ENCODE peak calls at places on chromosomes 5 and 9, in five cellular contexts. Z is stimulated activated CD8-positive, alpha-beta memory T cell treated with anti-CD3 and anti-CD28 coated beads, Interleukin-12 subunit alpha, Interleukin-12 subunit beta, amount 100 ng/mL, for 1 hour; U is Right ventricle myocardium inferior; K is T-helper 9 cell; I is effector memory CD8-positive, alpha-beta T cell. M is an unnamed sample.

GRCh38 chr5:11037941-11038340 is 276.9 kb upstream of the DAP start:
- DNase-seq in Z (no peak), U (no peak), K (no peak), I (no peak), M (no peak)

GRCh38 chr5:127754259-127754658 is 51.1 kb downstream of the CCDC192 start:
- DNase-seq in Z (no peak), U (no peak), K (no peak), I (no peak), M (no peak)

GRCh38 chr9:34047864-34048729 is 590 bp downstream of the UBAP2 start:
- DNase-seq in Z (peak; percentile 35), U (no peak), K (peak; percentile 27), I (peak; percentile 20), M (no peak)

GRCh38 chr9:128422783-128423150 is 2.1 kb downstream of the CERCAM start:
- DNase-seq in Z (no peak), U (no peak), K (no peak), I (no peak), M (no peak)

GRCh38 chr5:180336234-180337020 is 16.7 kb downstream of the GFPT2 start:
- DNase-seq in Z (no peak), U (no peak), K (no peak), I (no peak), M (no peak)

GRCh38 chr5:108255468-108255867 is 126.4 kb downstream of the FBXL17 start:
- DNase-seq in Z (no peak), U (no peak), K (no peak), I (no peak), M (no peak)

GRCh38 chr5:96004754-96005153 is 43.1 kb upstream of the ELL2 start:
- DNase-seq in Z (no peak), U (no peak), K (no peak), I (no peak), M (no peak)

GRCh38 chr5:117652001-117652639 is 1077.5 kb upstream of the SEMA6A start:
- DNase-seq in Z (no peak), U (no peak), K (no peak), I (no peak), M (no peak)

GRCh38 chr5:74017112-74017511 is 391.1 kb downstream of the ARHGEF28 start:
- DNase-seq in Z (no peak), U (no peak), K (no peak), I (no peak), M (no peak)

GRCh38 chr5:130747556-130747955 is 417.5 kb downstream of the HINT1 start:
- DNase-seq in Z (no peak), U (no peak), K (no peak), I (no peak), M (no peak)

GRCh38 chr5:154970759-154971158 is 29.9 kb downstream of the MRPL22 start:
- DNase-seq in Z (no peak), U (no peak), K (no peak), I (no peak), M (no peak)

GRCh38 chr9:34291019-34291418 is 38.0 kb downstream of the KIF24 start:
- DNase-seq in Z (no peak), U (no peak), K (no peak), I (no peak), M (no peak)

GRCh38 chr9:16352791-16353401 is 517.6 kb downstream of the BNC2 start:
- DNase-seq in Z (no peak), U (no peak), K (no peak), I (no peak), M (no peak)

GRCh38 chr5:91176288-91177016 is 206.7 kb downstream of the ARRDC3 start:
- DNase-seq in Z (no peak), U (no peak), K (no peak), I (no peak), M (no peak)

GRCh38 chr5:68928617-68929302 is 165.1 kb upstream of the SLC30A5 start:
- DNase-seq in Z (no peak), U (no peak), K (no peak), I (no peak), M (no peak)

GRCh38 chr9:130352081-130352480 is 86.5 kb downstream of the HMCN2 start:
- DNase-seq in Z (no peak), U (no peak), K (no peak), I (no peak), M (no peak)

GRCh38 chr5:141558150-141558549 is 60.6 kb downstream of the DIAPH1 start:
- DNase-seq in Z (no peak), U (no peak), K (no peak), I (no peak), M (no peak)

GRCh38 chr9:33466565-33467495 is 6.9 kb downstream of the NOL6 start:
- DNase-seq in Z (peak; percentile 57), U (peak; percentile 89), K (peak; percentile 79), I (peak; percentile 73), M (peak; percentile 70)

GRCh38 chr9:6305954-6306563 is 22.1 kb upstream of the TPD52L3 start:
- DNase-seq in Z (no peak), U (no peak), K (no peak), I (no peak), M (no peak)

GRCh38 chr9:26157411-26157810 is 479.2 kb upstream of the TUSC1 start:
- DNase-seq in Z (no peak), U (no peak), K (no peak), I (no peak), M (no peak)

GRCh38 chr9:80134487-80134886 is 562.7 kb downstream of the TLE4 start:
- DNase-seq in Z (no peak), U (no peak), K (no peak), I (no peak), M (peak; percentile 24)

GRCh38 chr5:10503997-10504761 is 59.7 kb upstream of the ANKRD33B start:
- DNase-seq in Z (no peak), U (no peak), K (no peak), I (no peak), M (no peak)

GRCh38 chr5:176784218-176785165 is 25.9 kb upstream of the UNC5A start:
- DNase-seq in Z (no peak), U (no peak), K (no peak), I (no peak), M (no peak)

GRCh38 chr9:20504930-20505329 is 117.4 kb downstream of the MLLT3 start:
- DNase-seq in Z (no peak), U (no peak), K (no peak), I (no peak), M (no peak)

GRCh38 chr9:132597073-132597775 is 14.8 kb downstream of the BARHL1 start:
- DNase-seq in Z (no peak), U (peak; percentile 85), K (no peak), I (no peak), M (no peak)